ENCODE peak calls at places on chromosomes 11 and 22, in five cellular contexts. X is uterus, Q is lower leg skin, Z is HCT116, A is breast epithelium. V is an unnamed sample.

GRCh38 chr11:59551651-59552521 is 40.5 kb downstream of the OR4D9 start:
- DNase-seq in Z (peak), A (no peak), X (peak), Q (peak), V (no peak)

GRCh38 chr22:33519140-33519973 is 400.9 kb downstream of the LARGE1 start:
- DNase-seq in Z (no peak), X (peak), Q (peak), A (no peak), V (peak)

GRCh38 chr11:70543611-70544010 is 145.3 kb downstream of the CTTN start:
- DNase-seq in A (no peak), Q (no peak), Z (no peak), X (no peak), V (no peak)

GRCh38 chr11:57903441-57904123 is 120.1 kb upstream of the OR9Q1 start:
- DNase-seq in X (no peak), A (peak), Z (peak), Q (peak), V (peak)

GRCh38 chr22:49152146-49152929 is 675.3 kb downstream of the BRD1 start:
- DNase-seq in A (no peak), Z (no peak), Q (no peak), X (no peak), V (no peak)

GRCh38 chr11:1946812-1947480 is at the start of gene MRPL23:
- DNase-seq in Q (no peak), A (no peak), Z (no peak), X (peak), V (no peak)

GRCh38 chr11:128208329-128209220 is 378.8 kb downstream of the ETS1 start:
- DNase-seq in A (peak), X (peak), Z (peak), Q (peak), V (peak)

GRCh38 chr22:23063539-23064380 is 6.6 kb upstream of the GNAZ start:
- DNase-seq in X (peak), A (peak), Q (peak), Z (no peak), V (no peak)

GRCh38 chr11:11660351-11660750 is 38.5 kb upstream of the GALNT18 start:
- DNase-seq in A (no peak), Q (no peak), X (no peak), Z (no peak), V (no peak)

GRCh38 chr22:40719599-40719998 is 40.3 kb downstream of the MCHR1 start:
- DNase-seq in Q (no peak), A (no peak), X (no peak), Z (no peak), V (no peak)

GRCh38 chr11:27552356-27552755 is 45.8 kb upstream of the LIN7C start:
- DNase-seq in X (no peak), Q (no peak), A (no peak), Z (no peak), V (no peak)

GRCh38 chr11:67584205-67584880 is 731 bp downstream of the GSTP1 start:
- DNase-seq in Z (no peak), X (peak), A (peak), Q (peak), V (no peak)

GRCh38 chr11:75279273-75279672 is 38.7 kb downstream of the TPBGL start:
- DNase-seq in Z (no peak), A (no peak), Q (no peak), X (no peak), V (no peak)

GRCh38 chr11:103803062-103803461 is 233.4 kb upstream of the DDI1 start:
- DNase-seq in A (no peak), Z (no peak), X (no peak), Q (no peak), V (no peak)

GRCh38 chr22:27971926-27972325 is 52.9 kb upstream of the PITPNB start:
- DNase-seq in A (no peak), X (no peak), Z (no peak), Q (no peak), V (no peak)

GRCh38 chr22:46649176-46650077 is 29.2 kb downstream of the GRAMD4 start:
- DNase-seq in Z (no peak), A (no peak), X (peak), Q (no peak), V (no peak)

GRCh38 chr11:16173798-16174197 is 182.5 kb downstream of the SOX6 start:
- DNase-seq in Z (no peak), Q (no peak), A (no peak), X (no peak), V (no peak)

GRCh38 chr11:62805991-62806441 is 776 bp upstream of the NXF1 start:
- DNase-seq in X (no peak), A (no peak), Q (no peak), Z (no peak), V (no peak)

GRCh38 chr11:45168366-45169130 is 22.1 kb downstream of the PRDM11 start:
- DNase-seq in X (no peak), Z (no peak), A (no peak), Q (no peak), V (no peak)

GRCh38 chr11:9103542-9104276 is 12.3 kb upstream of the SCUBE2 start:
- DNase-seq in A (no peak), X (no peak), Q (no peak), Z (no peak), V (no peak)

GRCh38 chr22:48513929-48514328 is 1313.7 kb downstream of the BRD1 start:
- DNase-seq in Q (no peak), Z (no peak), X (no peak), A (no peak), V (no peak)

GRCh38 chr11:133619973-133620372 is 87.7 kb upstream of the OPCML start:
- DNase-seq in Z (no peak), X (no peak), Q (no peak), A (no peak), V (no peak)

GRCh38 chr22:20204821-20205220 is 54.0 kb upstream of the CCDC188 start:
- DNase-seq in Q (no peak), Z (no peak), X (no peak), A (no peak), V (no peak)

GRCh38 chr11:64650923-64651523 is 60.0 kb downstream of the SLC22A12 start:
- DNase-seq in A (no peak), X (no peak), Q (no peak), Z (peak), V (peak)

GRCh38 chr11:9219572-9219971 is 45.6 kb downstream of the DENND5A start:
- DNase-seq in Q (peak), Z (no peak), X (peak), A (no peak), V (no peak)

GRCh38 chr22:29049655-29050263 is 11.9 kb downstream of the C22orf31 start:
- DNase-seq in X (no peak), Z (no peak), A (no peak), Q (no peak), V (no peak)

GRCh38 chr11:92384316-92384715 is 159.7 kb downstream of the FAT3 start:
- DNase-seq in Q (no peak), A (no peak), Z (no peak), X (no peak), V (no peak)

GRCh38 chr11:106072804-106073203 is 4.3 kb downstream of the KBTBD3 start:
- DNase-seq in X (no peak), Z (no peak), Q (no peak), A (no peak), V (no peak)

GRCh38 chr11:106082096-106082495 is 4.6 kb downstream of the AASDHPPT start:
- DNase-seq in Q (no peak), A (no peak), Z (no peak), X (no peak), V (no peak)

GRCh38 chr11:106077609-106078517 is at the start of gene AASDHPPT:
- DNase-seq in Z (peak), Q (no peak), X (no peak), A (no peak), V (no peak)

GRCh38 chr11:106076421-106076922 is 675 bp downstream of the KBTBD3 start:
- DNase-seq in Z (no peak), X (no peak), A (no peak), Q (peak), V (no peak)

DNA sequence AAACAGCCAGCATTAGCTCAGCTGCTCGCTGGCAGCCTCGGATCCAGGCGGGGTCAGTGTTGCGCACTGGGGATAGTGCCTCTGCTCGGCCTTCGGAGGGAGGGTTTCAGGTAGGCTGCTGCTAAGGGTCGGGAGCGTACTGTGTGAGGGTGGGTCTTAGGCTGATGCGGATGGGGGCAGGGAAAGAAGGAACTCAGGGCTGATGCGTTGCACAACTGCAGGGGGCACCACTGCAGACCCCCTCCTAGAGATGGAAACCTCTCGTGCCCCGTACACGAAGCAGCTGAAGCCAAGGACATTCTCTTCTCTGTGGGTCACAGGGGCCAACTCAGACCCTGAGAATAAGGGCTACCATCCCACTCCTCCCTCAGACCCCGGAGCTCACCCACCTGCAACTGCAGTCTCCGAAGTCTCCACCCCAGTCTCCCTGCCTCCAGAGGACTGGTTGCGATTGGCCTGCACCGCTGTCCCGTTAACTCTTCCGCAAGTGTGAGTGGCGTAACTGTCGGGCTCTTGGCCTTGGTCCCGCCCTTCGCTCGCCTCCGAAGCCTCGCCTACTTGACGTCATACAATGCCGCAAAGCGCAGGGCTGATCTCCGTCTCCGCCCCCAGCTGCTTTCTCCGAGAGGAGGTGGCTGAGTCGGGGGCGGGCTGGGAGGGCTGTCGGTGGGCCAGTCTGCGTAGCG is at the start of gene KBTBD3:
- DNase-seq in Q (peak), Z (peak), A (peak), X (peak), V (peak)
- TF ChIP-seq POLR2A in Q (no peak), Z (peak), A (peak), X (peak), V (peak)

DNA sequence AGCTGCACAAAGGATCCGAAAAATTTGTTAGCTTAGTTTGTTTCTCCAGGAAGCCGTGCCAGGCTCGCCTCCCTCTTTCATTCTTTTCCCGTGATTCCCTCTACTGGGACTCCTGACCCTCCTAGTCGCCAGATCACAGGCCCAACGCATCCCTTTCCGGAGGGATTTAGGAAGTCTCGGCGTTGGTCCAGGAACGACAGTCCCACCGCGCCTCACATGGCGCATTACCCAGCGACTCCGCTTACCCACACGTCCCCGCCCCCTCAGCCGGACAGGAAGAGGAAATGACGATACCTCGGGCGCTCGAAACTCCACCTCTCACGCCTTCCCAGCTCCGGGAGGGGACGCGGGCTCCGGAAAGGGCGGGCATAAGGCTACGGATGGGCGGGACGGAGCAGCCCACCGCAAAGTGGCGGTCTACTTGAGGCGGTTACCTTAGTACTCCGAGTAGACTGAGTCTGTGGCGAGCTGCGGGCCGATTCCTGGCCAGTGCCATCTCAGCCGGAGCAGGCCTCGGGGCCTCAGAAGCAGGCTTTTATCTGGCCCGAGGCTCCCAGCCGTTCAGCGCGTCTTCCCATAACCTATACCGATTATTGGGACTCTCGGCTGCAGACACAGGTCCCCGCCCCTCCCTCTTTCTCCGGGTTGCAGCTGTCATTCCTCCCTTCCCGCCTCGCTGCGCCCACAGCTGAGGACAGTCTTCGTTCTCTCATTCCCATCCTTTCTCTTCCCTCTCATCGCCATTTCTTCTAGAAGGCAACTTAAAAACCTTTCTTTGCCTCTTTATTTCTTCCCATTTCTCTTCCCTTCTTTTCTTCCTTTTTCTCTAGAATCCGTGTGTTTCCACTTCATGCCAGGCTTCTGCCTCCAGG is at the start of gene CCDC15:
- DNase-seq in Q (peak), X (peak), A (peak), Z (peak), V (peak)
- TF ChIP-seq POLR2A in Q (no peak), X (peak), A (peak), Z (peak), V (peak)

DNA sequence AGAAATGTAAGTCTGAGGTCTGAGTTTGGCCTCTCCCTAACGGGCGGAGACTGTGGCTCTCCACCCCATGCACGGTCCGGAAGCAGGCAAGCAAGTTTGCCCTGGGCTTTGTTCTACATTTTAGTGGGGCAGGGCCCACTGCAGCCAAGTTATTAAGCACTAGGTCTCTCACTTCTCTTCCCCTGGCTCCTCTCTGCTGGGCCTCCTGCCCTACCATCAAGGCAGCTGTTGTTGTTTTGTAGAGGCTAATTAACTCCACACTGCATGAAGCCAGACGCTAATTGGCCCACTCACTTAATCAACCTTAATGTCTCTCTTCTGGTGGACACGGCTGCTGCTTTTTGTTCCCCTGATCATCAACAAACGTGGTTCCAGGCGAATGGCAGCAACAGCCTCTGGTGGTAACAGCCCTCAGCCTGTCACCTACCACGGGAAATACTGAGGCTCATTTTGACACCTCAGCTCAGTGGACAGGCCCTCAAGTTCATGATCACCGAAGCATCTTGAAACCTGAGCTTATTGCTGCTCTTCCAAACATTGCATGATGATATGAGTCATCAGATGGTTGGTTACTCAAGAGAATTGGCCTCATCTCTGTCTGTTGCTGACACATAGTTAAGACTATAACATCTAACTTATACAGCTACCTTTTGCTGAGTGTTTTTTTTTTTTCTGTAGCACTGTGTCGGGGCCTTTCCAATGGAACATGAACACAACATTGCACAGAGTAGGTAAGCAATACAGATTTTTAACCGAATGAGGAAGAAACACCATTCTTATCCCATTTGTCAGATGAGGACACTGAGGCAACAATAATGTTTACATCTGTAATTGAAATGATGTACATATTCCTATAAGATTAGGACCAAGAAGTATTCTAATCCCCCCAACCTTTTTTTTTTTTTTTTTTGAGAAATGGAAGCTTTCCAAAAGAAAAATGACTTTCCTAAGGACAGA is 20.8 kb upstream of the LMO2 start:
- DNase-seq in Z (peak), X (no peak), A (no peak), Q (no peak), V (peak)
- TF ChIP-seq POLR2A in Z (no peak), X (no peak), A (no peak), Q (no peak), V (no peak)

DNA sequence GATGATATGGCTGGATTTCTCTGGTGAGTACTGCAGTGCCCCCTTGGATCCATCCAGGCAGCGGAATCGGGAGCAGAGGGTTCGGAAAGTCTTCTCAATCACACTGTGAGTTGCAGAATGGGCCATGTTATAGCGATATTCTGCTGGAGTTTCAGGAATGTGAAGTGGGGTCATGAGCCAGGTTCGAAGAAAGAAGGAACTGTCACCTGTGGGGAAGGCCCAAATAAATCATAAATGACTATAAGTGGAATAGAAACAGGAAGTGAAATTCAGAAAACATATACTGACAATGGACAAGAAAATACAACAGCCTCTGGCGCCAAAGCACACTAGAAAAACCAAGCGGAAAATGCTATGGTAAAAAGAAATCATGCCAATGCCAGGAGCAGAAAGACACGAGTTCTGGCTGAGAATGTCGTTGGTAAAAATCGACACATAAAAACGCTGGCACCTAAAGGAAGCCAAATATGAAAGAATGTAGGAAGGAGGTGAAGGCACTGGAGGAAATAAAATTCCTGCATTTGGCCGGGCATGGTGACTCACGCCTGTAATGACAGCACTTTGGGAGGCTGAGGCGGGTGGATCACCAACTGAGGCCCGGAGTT is 10.0 kb upstream of the AMBRA1 start:
- DNase-seq in Q (no peak), A (no peak), X (no peak), Z (no peak), V (no peak)
- TF ChIP-seq POLR2A in Q (no peak), A (no peak), X (no peak), Z (no peak), V (no peak)

GRCh38 chr11:43298397-43298796 is 13.4 kb upstream of the API5 start:
- DNase-seq in A (no peak), Z (no peak), Q (no peak), X (no peak), V (no peak)
- TF ChIP-seq POLR2A in A (no peak), Z (no peak), Q (no peak), X (no peak), V (no peak)

GRCh38 chr11:94768602-94769511 is 701 bp downstream of the AMOTL1 start:
- DNase-seq in A (no peak), Z (no peak), Q (no peak), X (peak), V (no peak)

GRCh38 chr11:94767292-94767690 is 865 bp upstream of the AMOTL1 start:
- DNase-seq in X (no peak), Z (no peak), A (no peak), Q (no peak), V (no peak)

GRCh38 chr11:94766656-94767291 is 1.4 kb upstream of the AMOTL1 start:
- DNase-seq in Z (no peak), A (no peak), Q (no peak), X (no peak), V (no peak)

GRCh38 chr11:94769897-94770296 is 1.7 kb downstream of the AMOTL1 start:
- DNase-seq in X (no peak), Q (no peak), Z (no peak), A (no peak), V (no peak)

DNA sequence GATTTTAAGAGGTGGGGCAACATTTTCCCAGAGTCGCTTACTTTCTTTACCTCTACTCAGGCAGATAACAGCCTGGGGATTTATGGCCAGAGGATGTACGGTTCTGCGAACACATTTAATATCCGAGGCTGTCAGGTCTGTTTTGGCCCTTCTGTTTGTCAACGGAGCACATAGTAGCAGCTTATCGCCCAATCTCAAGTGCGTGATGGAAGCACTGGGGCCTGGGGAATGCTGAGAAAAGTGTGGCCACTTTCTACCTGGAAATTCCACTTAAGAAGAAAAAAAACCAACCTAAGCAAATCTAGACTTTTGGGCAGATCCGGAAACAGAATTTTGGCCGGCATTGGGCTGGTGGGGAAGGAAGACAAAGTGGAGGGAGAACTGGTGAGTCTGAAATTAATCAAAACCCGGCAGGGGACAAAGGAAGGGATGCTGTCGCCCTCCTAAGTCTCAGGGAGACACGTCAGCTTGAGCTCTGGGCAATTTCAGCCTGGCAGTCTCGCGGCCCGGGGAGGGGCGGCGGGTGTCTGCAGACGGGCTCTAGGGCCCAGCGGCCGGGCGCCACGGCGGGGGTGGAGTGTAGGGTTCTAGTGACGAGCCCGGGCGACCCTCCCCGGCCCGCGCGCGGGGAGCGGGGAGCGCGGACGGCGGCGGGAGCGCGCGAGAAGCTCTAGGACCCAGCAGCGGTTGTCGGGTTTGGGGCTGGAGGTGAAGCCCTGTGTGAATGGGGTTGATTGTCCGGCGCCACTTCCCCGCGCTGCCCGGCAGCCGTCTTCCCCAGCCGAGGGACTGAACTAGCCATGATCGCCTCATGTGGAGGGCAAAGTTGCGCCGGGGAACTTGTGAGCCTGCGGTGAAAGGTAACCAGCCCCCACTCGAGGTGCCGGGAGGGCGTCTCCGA is at the start of gene AMOTL1:
- DNase-seq in Z (peak), X (peak), A (peak), Q (peak), V (peak)
- TF ChIP-seq POLR2A in Z (peak), X (peak), A (no peak), Q (no peak), V (peak)